ENCODE peak calls at places on chromosome 13, in four cellular contexts. R is AG04450, A is IMR-90, P is stomach. K is an unnamed sample.

GRCh38 chr13:72023895-72024294 is 156.9 kb upstream of the DACH1 start:
- DNase-seq in R (no peak), A (no peak), P (no peak), K (no peak)

GRCh38 chr13:113927661-113928581 is 46.0 kb downstream of the C13orf46 start:
- DNase-seq in R (peak), A (peak), P (peak), K (peak)

GRCh38 chr13:99496322-99497142 is 4.7 kb upstream of the TM9SF2 start:
- DNase-seq in R (no peak), A (peak), P (peak), K (peak)

GRCh38 chr13:99417151-99417820 is 84.0 kb upstream of the TM9SF2 start:
- DNase-seq in R (no peak), A (no peak), P (peak), K (no peak)

GRCh38 chr13:50244913-50245574 is 229.8 kb downstream of the KCNRG start:
- DNase-seq in R (peak), A (peak), P (peak), K (peak)

GRCh38 chr13:36431204-36432105 is 840 bp upstream of the CCNA1 start:
- DNase-seq in R (no peak), A (no peak), P (no peak), K (peak)

GRCh38 chr13:25727776-25728175 is 324.0 kb downstream of the SHISA2 start:
- DNase-seq in R (no peak), A (no peak), P (no peak), K (no peak)

GRCh38 chr13:105059786-105060185 is 1475.7 kb downstream of the EFNB2 start:
- DNase-seq in R (no peak), A (no peak), P (no peak), K (no peak)

GRCh38 chr13:49926019-49926418 is 10.1 kb downstream of the SPRYD7 start:
- DNase-seq in R (no peak), A (no peak), P (no peak), K (no peak)

GRCh38 chr13:42651936-42652641 is 78.1 kb downstream of the TNFSF11 start:
- DNase-seq in R (no peak), A (no peak), P (no peak), K (no peak)

GRCh38 chr13:42653694-42654093 is 79.7 kb downstream of the TNFSF11 start:
- DNase-seq in R (no peak), A (no peak), P (no peak), K (no peak)

GRCh38 chr13:42652642-42653415 is 78.9 kb downstream of the TNFSF11 start:
- DNase-seq in R (no peak), A (no peak), P (no peak), K (no peak)

GRCh38 chr13:42649761-42650289 is 75.9 kb downstream of the TNFSF11 start:
- DNase-seq in R (no peak), A (no peak), P (no peak), K (no peak)

DNA sequence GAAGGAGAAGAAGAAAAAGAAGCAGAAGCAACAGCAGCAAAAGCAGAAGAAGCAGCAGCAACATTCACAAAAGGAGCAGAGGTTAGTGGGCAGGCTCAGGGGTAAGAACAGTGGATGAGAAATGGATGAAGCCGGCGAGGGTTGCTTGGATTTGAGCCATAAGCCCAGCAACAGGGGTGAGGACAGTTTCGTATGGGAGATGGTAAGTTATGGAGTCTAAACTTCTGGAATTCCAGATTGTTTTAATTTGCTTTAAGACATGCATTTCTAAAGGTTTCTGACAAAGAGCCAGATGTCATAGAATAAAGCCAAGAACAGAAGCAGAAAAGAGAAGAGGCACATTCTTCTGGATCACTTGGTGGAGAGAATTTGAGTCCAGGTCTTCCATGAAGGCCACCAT is 76.5 kb downstream of the TNFSF11 start:
- DNase-seq in R (no peak), A (no peak), P (no peak), K (no peak)
- H3K4me3 ChIP-seq in R (no peak), A (no peak), P (no peak), K (no peak)

DNA sequence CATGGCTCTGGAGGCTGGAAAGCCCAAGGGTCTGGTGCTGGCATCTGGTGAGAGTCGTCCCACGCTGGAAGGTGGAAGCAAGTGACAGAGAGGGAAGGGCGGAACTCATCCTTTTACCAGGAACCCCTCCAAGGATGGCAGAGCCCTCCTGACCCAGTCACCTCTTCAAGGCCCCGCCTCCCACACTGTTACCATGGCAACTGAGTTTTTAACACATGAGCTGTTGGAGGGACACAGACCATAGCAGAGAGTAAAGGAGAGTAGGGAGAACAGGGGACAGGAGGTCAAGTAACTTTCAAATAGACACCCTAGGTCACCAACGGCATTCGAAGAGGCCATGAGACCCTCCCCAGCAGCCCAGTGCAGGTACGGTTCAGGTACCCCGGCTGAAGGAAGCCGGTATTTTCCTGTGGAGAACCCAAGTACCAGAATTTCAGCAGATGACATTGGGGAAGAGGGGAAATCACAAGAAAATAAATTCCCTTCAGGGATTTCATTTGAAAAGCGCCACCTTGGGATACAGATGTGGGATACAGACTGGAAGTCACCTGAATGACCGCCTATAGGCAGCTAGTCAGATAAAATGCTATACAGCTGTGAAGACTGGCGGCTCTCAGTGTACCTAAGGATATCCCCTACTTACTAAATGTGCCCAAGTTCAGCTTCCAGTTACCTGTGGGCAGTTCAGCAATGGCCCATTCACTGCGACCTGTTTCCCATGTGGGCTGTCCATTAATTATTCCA is 8.0 kb downstream of the IL17D start:
- DNase-seq in R (no peak), A (no peak), P (no peak), K (peak)
- TF ChIP-seq CTCF in R (no peak), A (no peak), P (no peak), K (no peak)

GRCh38 chr13:112068531-112069062 is 1.6 kb downstream of the SOX1 start:
- DNase-seq in R (no peak), A (no peak), P (no peak), K (no peak)
- H3K4me3 ChIP-seq in R (no peak), A (no peak), P (no peak), K (no peak)

DNA sequence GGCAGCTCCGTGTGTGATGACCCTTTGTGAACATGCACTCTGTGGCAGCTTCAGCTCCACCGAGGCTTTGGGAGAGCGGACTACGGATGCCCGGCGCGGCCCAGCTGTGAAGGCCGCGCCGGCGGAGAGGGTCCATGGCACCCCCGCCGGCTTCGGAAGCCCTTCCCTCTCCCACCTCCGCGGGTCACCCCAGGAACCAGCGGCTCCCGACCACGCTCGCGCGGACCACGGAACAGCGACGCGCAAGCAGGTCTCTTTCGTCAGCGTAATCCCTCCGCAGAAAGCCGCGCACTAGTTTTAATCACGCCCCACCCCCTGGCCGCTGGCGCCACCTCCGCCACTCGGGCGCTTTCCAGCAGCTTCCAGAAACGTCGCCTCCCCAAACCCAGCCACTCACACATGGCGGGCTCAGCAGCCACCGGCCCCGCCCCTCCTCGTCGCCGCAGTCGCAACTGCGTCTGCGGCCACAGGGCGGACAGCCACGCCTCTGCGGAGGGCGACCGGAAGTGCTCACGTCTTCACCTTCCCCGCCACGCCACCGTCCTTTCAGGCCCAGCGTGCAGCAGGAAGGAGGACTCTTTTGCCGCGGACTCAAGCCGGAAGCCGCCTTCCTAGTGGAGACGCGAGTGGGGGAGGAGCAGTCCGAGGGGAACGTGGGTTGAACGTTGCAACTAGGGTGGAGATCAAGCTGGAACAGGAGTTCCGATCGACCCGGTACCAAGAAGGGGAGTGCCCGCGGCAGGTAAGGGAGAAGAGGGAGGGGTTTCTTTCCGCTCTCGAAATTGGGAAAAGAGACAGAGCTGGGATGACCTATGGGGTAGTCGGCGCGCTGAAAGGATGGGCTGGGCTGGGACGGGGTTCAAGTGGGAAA is at the start of gene USPL1:
- DNase-seq in R (peak), A (peak), P (peak), K (peak)
- TF ChIP-seq CTCF in R (peak), A (peak), P (peak), K (no peak)

K was measured in foreskin fibroblast.